ENCODE peak calls at places on chromosomes 4 and X, in five cellular contexts. T is heart left ventricle, G is OCI-LY7, E is epithelial cell of esophagus, R is endothelial cell. L is an unnamed sample.

GRCh38 chrX:84487365-84488353 is 14.6 kb downstream of the HDX start:
- DNase-seq in T (no peak), G (no peak), E (no peak), R (no peak), L (no peak)

GRCh38 chr4:112747035-112747434 is 110.1 kb downstream of the LARP7 start:
- DNase-seq in T (no peak), G (no peak), E (peak), R (no peak), L (no peak)

GRCh38 chrX:134431894-134432293 is 28.1 kb upstream of the HPRT1 start:
- DNase-seq in T (no peak), G (no peak), E (peak), R (no peak), L (no peak)

GRCh38 chrX:14673236-14673635 is 143.9 kb downstream of the GLRA2 start:
- DNase-seq in T (no peak), G (no peak), E (peak), R (no peak), L (no peak)

GRCh38 chr4:99815597-99816011 is 1.0 kb upstream of the DAPP1 start:
- DNase-seq in T (no peak), G (peak), E (peak), R (no peak), L (no peak)

GRCh38 chr4:80878218-80878617 is 152.3 kb upstream of the BMP3 start:
- DNase-seq in T (no peak), G (peak), E (no peak), R (no peak), L (no peak)

GRCh38 chrX:69605521-69605920 is 10.4 kb upstream of the EDA start:
- DNase-seq in T (no peak), G (no peak), E (no peak), R (no peak), L (no peak)

GRCh38 chr4:138330531-138330930 is 88.4 kb upstream of the SLC7A11 start:
- DNase-seq in T (no peak), G (no peak), E (no peak), R (no peak), L (no peak)

GRCh38 chr4:100188829-100189228 is 1.4 kb downstream of the DDIT4L start:
- DNase-seq in T (no peak), G (no peak), E (peak), R (no peak), L (no peak)

GRCh38 chrX:102654696-102655095 is 3.4 kb downstream of the GPRASP1 start:
- DNase-seq in T (no peak), G (no peak), E (no peak), R (no peak), L (no peak)

GRCh38 chrX:139798701-139799100 is 90.7 kb upstream of the MCF2 start:
- DNase-seq in T (no peak), G (no peak), E (no peak), R (no peak), L (no peak)

GRCh38 chrX:134396174-134396573 is 63.8 kb upstream of the HPRT1 start:
- DNase-seq in T (no peak), G (peak), E (peak), R (no peak), L (no peak)

GRCh38 chr4:76572224-76572623 is 137.2 kb downstream of the SHROOM3 start:
- DNase-seq in T (no peak), G (no peak), E (no peak), R (no peak), L (no peak)

GRCh38 chr4:10567766-10568165 is 110.5 kb upstream of the ZNF518B start:
- DNase-seq in T (no peak), G (no peak), E (no peak), R (no peak), L (no peak)

GRCh38 chr4:145545538-145546224 is 64.0 kb downstream of the SMAD1 start:
- DNase-seq in T (no peak), G (no peak), E (peak), R (peak), L (no peak)

GRCh38 chr4:122772311-122772710 is 39.8 kb downstream of the BBS12 start:
- DNase-seq in T (no peak), G (no peak), E (peak), R (no peak), L (no peak)
- TF ChIP-seq CTCF in T (no peak), G (no peak), E (no peak), R (no peak), L (no peak)

DNA sequence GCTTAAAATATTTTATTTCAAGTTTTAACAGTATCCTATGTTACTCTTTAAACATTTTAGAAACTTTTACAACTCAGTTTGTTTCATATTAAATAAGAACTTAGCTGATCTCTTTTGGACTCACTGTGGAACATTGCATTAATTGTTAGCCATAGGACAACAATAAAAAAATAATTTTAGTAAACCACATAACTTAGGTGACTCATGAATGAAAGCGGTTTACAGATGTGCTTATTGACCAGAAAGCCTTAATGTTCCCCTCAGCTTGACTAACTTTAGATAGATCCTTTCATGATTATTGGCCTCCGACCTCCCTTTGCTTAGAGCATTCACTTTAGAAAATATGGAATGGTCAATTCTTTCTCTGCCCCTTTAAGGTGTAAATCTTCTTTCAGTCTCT is 783.5 kb upstream of the MAGEB2 start:
- DNase-seq in T (no peak), G (no peak), E (peak), R (no peak), L (no peak)
- TF ChIP-seq CTCF in T (no peak), G (no peak), E (no peak), R (no peak), L (no peak)

GRCh38 chr4:178275671-178276360 is 833.6 kb upstream of the AGA start:
- DNase-seq in T (peak), G (no peak), E (no peak), R (no peak), L (no peak)
- TF ChIP-seq CTCF in T (no peak), G (peak), E (no peak), R (peak), L (no peak)

GRCh38 chr4:2443061-2443730 is 24.4 kb downstream of the CFAP99 start:
- DNase-seq in T (no peak), G (no peak), E (no peak), R (no peak), L (no peak)

GRCh38 chr4:2442175-2442993 is 23.6 kb downstream of the CFAP99 start:
- DNase-seq in T (no peak), G (no peak), E (no peak), R (no peak), L (no peak)

GRCh38 chr4:2438822-2439718 is 20.3 kb downstream of the CFAP99 start:
- DNase-seq in T (no peak), G (no peak), E (no peak), R (no peak), L (no peak)

GRCh38 chr4:2443986-2444740 is 24.7 kb upstream of the RNF4 start:
- DNase-seq in T (no peak), G (no peak), E (no peak), R (no peak), L (no peak)

DNA sequence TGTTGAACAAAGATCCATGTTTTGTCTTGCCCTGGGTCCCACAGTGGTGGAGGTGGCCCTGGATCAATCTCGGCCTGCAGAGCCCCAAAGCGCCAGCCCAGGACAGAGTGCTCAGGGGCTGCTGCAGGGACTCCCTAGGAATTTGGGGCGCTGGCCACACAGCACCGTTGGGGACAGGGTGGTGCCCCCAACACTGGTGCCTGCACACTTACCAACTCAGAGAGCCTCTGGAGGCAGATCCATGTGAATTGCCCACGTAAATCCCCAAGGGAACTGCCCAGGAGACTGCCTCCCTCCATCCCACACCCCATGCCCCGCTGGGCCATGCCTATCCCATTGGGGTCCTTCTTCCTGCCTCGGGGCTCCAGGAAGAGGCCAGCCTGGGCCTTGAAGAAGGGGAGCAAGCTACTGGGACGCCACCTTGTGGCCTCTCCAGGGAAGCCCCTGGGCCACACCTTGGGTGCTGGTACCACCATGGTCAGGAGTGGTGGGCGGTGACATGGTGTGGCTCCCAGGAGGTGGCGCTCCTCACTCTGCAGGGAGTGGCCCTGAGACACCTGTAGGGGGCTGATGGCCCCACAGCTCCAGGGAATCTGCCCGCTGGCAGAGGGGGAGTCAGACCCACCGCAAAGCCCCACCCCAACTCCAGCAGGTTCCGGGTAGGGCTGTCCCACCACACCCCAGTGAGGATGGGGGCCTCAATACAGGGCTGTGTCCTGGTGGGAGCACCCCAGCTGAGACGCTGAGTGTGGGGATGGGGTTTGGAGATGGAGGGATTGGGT is 22.8 kb downstream of the CFAP99 start:
- DNase-seq in T (no peak), G (peak), E (peak), R (peak), L (peak)
- TF ChIP-seq CTCF in T (peak), G (peak), E (peak), R (peak), L (peak)

GRCh38 chr4:139624441-139625130 is 41.0 kb upstream of the MGST2 start:
- DNase-seq in T (no peak), G (no peak), E (no peak), R (no peak), L (no peak)

GRCh38 chr4:139617702-139618490 is 47.7 kb upstream of the MGST2 start:
- DNase-seq in T (no peak), G (peak), E (no peak), R (no peak), L (no peak)

GRCh38 chr4:139625487-139625886 is 40.1 kb upstream of the MGST2 start:
- DNase-seq in T (no peak), G (no peak), E (no peak), R (no peak), L (no peak)

GRCh38 chr4:139622856-139623255 is 42.8 kb upstream of the MGST2 start:
- DNase-seq in T (no peak), G (no peak), E (no peak), R (no peak), L (no peak)

DNA sequence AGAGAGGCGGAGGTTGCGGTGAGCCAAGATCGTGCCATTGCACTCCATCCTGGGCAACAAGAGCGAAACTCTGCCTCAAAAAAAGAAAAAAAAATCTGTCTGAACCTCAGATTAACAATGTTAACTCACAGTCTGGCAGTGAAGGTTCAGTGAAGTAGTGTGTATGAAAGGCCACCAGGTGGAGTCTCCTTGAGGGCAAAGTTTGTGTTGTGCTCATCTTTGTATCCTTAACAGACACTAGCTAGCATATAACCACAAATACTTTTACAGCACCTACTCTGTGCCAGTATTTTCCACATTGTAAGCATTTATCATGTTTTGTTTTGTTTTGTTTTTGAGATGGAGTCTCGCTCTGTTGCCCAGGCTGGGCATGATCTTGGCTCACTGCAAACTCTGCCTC is 46.0 kb upstream of the MGST2 start:
- DNase-seq in T (no peak), G (peak), E (peak), R (no peak), L (no peak)
- TF ChIP-seq CTCF in T (peak), G (peak), E (peak), R (peak), L (peak)

L was measured in CD14-positive monocyte.